ENCODE peak calls at places on chromosomes 12 and 14, in four cellular contexts. B, R, Z and G are unnamed samples.

GRCh38 chr12:48765753-48766162 is 23.1 kb downstream of the ADCY6 start:
- ATAC-seq in B (peak; percentile 88), R (peak; percentile 93), Z (peak; percentile 93), G (no peak)

GRCh38 chr12:53999596-54000104 is 311 bp upstream of the HOXC9 start:
- ATAC-seq in B (no peak), R (no peak), Z (no peak), G (peak; percentile 27)

GRCh38 chr14:57961793-57962075 is 95.8 kb upstream of the SLC35F4 start:
- ATAC-seq in B (no peak), R (no peak), Z (no peak), G (no peak)

GRCh38 chr12:80412343-80412953 is 31.6 kb upstream of the PTPRQ start:
- ATAC-seq in B (peak; percentile 82), R (no peak), Z (no peak), G (peak; percentile 65)

GRCh38 chr14:104657563-104658324 is 31.7 kb upstream of the INF2 start:
- ATAC-seq in B (no peak), R (peak; percentile 30), Z (peak; percentile 19), G (peak; percentile 42)

GRCh38 chr12:76622915-76623314 is 63.3 kb upstream of the OSBPL8 start:
- ATAC-seq in B (no peak), R (no peak), Z (no peak), G (no peak)

GRCh38 chr14:105069887-105070759 is 4.9 kb upstream of the GPR132 start:
- ATAC-seq in B (peak; percentile 52), R (peak; percentile 67), Z (peak; percentile 68), G (no peak)

GRCh38 chr12:52221912-52222457 is 11.1 kb upstream of the KRT7 start:
- ATAC-seq in B (peak; percentile 76), R (peak; percentile 98), Z (peak; percentile 98), G (peak; percentile 72)

GRCh38 chr12:120447992-120448391 is 1.7 kb downstream of the GATC start:
- ATAC-seq in B (no peak), R (no peak), Z (no peak), G (no peak)

GRCh38 chr12:95626854-95627253 is 75.6 kb upstream of the USP44 start:
- ATAC-seq in B (no peak), R (no peak), Z (no peak), G (no peak)

GRCh38 chr14:49992448-49992847 is 99.6 kb downstream of the ARF6 start:
- ATAC-seq in B (no peak), R (peak; percentile 41), Z (no peak), G (no peak)

GRCh38 chr12:97748298-97748697 is 285.7 kb downstream of the RMST start:
- ATAC-seq in B (no peak), R (no peak), Z (no peak), G (no peak)

GRCh38 chr14:75132374-75133086 is 5.7 kb upstream of the NEK9 start:
- ATAC-seq in B (peak; percentile 96), R (no peak), Z (peak; percentile 81), G (peak; percentile 77)

GRCh38 chr14:38125484-38125912 is 82.2 kb upstream of the SSTR1 start:
- ATAC-seq in B (peak; percentile 38), R (no peak), Z (no peak), G (no peak)

GRCh38 chr12:1189163-1189562 is 198.1 kb downstream of the ERC1 start:
- ATAC-seq in B (no peak), R (no peak), Z (peak; percentile 33), G (peak; percentile 55)

GRCh38 chr14:61864329-61864898 is 102.2 kb downstream of the SNAPC1 start:
- ATAC-seq in B (no peak), R (no peak), Z (no peak), G (no peak)

GRCh38 chr14:35144029-35144428 is 21.7 kb downstream of the PRORP start:
- ATAC-seq in B (no peak), R (no peak), Z (no peak), G (no peak)

GRCh38 chr12:105783983-105784947 is 354.5 kb downstream of the NUAK1 start:
- ATAC-seq in B (no peak), R (no peak), Z (no peak), G (no peak)

GRCh38 chr12:85445060-85445938 is 165.3 kb downstream of the ALX1 start:
- ATAC-seq in B (no peak), R (no peak), Z (no peak), G (no peak)

GRCh38 chr14:60805881-60806569 is 71.5 kb downstream of the MNAT1 start:
- ATAC-seq in B (no peak), R (peak; percentile 94), Z (peak; percentile 94), G (no peak)

GRCh38 chr14:55500219-55500701 is 59.8 kb upstream of the TBPL2 start:
- ATAC-seq in B (no peak), R (no peak), Z (no peak), G (no peak)

GRCh38 chr14:77208266-77208978 is 26.8 kb downstream of the TMEM63C start:
- ATAC-seq in B (peak; percentile 84), R (no peak), Z (no peak), G (peak; percentile 72)

GRCh38 chr12:48810817-48811453 is 7.4 kb upstream of the CACNB3 start:
- ATAC-seq in B (no peak), R (no peak), Z (no peak), G (no peak)

GRCh38 chr14:67464377-67464776 is 24.1 kb downstream of the TMEM229B start:
- ATAC-seq in B (no peak), R (no peak), Z (peak; percentile 40), G (no peak)

GRCh38 chr12:16606117-16606200 is at the start of gene LMO3:
- ATAC-seq in B (no peak), R (no peak), Z (no peak), G (no peak)

GRCh38 chr12:26523708-26524150 is 309.3 kb downstream of the ITPR2 start:
- ATAC-seq in B (peak; percentile 99), R (no peak), Z (no peak), G (peak; percentile 98)

GRCh38 chr12:6752181-6752930 is 585 bp downstream of the MLF2 start:
- ATAC-seq in B (no peak), R (peak; percentile 4), Z (no peak), G (no peak)

GRCh38 chr12:32756476-32757158 is 920 bp upstream of the YARS2 start:
- ATAC-seq in B (no peak), R (no peak), Z (no peak), G (no peak)

GRCh38 chr14:66380143-66380542 is 106.0 kb upstream of the CCDC196 start:
- ATAC-seq in B (no peak), R (no peak), Z (no peak), G (no peak)

GRCh38 chr14:97185186-97185585 is 388.0 kb downstream of the VRK1 start:
- ATAC-seq in B (peak; percentile 14), R (no peak), Z (no peak), G (no peak)

GRCh38 chr12:75556306-75556899 is 45.0 kb upstream of the KRR1 start:
- ATAC-seq in B (no peak), R (no peak), Z (no peak), G (peak; percentile 81)

GRCh38 chr14:50303744-50304471 is 8.1 kb downstream of the L2HGDH start:
- ATAC-seq in B (peak; percentile 98), R (no peak), Z (no peak), G (peak; percentile 97)